ENCODE peak calls at places on chromosome X, in six cellular contexts. G is lung, L is BE2C, W is mesothelial cell of epicardium, U is RWPE1, R is bronchial epithelial cell. E is an unnamed sample.
A peak's percentile ranks its signal among the peaks of the same experiment; 100 is the strongest.

GRCh38 chrX:53681661-53682060 is 4.9 kb downstream of the HUWE1 start:
- DNase-seq in G (no peak), L (no peak), W (no peak), U (peak; percentile 30), R (peak; percentile 65), E (no peak)

GRCh38 chrX:85685843-85686242 is 306.4 kb upstream of the POF1B start:
- DNase-seq in G (no peak), L (no peak), W (no peak), U (no peak), R (no peak), E (no peak)

GRCh38 chrX:53285591-53285990 is 4.2 kb upstream of the IQSEC2 start:
- DNase-seq in G (no peak), L (no peak), W (no peak), U (no peak), R (no peak), E (no peak)

GRCh38 chrX:39152106-39152649 is 350.9 kb downstream of the MID1IP1 start:
- DNase-seq in G (no peak), L (peak; percentile 81), W (no peak), U (peak; percentile 12), R (no peak), E (peak; percentile 23)

GRCh38 chrX:76183289-76184057 is 10.6 kb downstream of the PBDC1 start:
- DNase-seq in G (no peak), L (no peak), W (no peak), U (no peak), R (peak; percentile 32), E (no peak)

GRCh38 chrX:8914636-8915035 is 113.5 kb upstream of the FAM9A start:
- DNase-seq in G (no peak), L (no peak), W (no peak), U (no peak), R (no peak), E (no peak)

GRCh38 chrX:10008483-10009056 is 41.4 kb downstream of the CLDN34 start:
- DNase-seq in G (no peak), L (no peak), W (no peak), U (no peak), R (no peak), E (no peak)

GRCh38 chrX:136477026-136477425 is 10.7 kb upstream of the BRS3 start:
- DNase-seq in G (no peak), L (no peak), W (no peak), U (no peak), R (no peak), E (no peak)

GRCh38 chrX:114500622-114501021 is 83.3 kb upstream of the HTR2C start:
- DNase-seq in G (no peak), L (no peak), W (no peak), U (no peak), R (no peak), E (no peak)

GRCh38 chrX:19514791-19515614 is at the start of gene MAP3K15:
- DNase-seq in G (peak; percentile 32), L (peak; percentile 49), W (peak; percentile 29), U (no peak), R (no peak), E (peak; percentile 13)

GRCh38 chrX:17032351-17032750 is 85.9 kb downstream of the REPS2 start:
- DNase-seq in G (peak; percentile 41), L (no peak), W (no peak), U (peak; percentile 51), R (peak; percentile 75), E (no peak)

GRCh38 chrX:129791961-129792570 is 12.3 kb downstream of the SASH3 start:
- DNase-seq in G (no peak), L (no peak), W (no peak), U (no peak), R (no peak), E (no peak)

GRCh38 chrX:125090046-125090445 is 229.6 kb upstream of the TEX13C start:
- DNase-seq in G (no peak), L (no peak), W (no peak), U (no peak), R (peak; percentile 4), E (no peak)

GRCh38 chrX:49001521-49002090 is 458 bp downstream of the GRIPAP1 start:
- DNase-seq in G (peak; percentile 29), L (peak; percentile 29), W (no peak), U (peak; percentile 69), R (peak; percentile 41), E (no peak)

GRCh38 chrX:68842781-68843581 is 14.2 kb downstream of the EFNB1 start:
- DNase-seq in G (no peak), L (no peak), W (no peak), U (no peak), R (peak; percentile 46), E (no peak)

GRCh38 chrX:68938244-68939004 is 109.6 kb downstream of the EFNB1 start:
- DNase-seq in G (no peak), L (no peak), W (no peak), U (no peak), R (no peak), E (no peak)

GRCh38 chrX:7641141-7641540 is 201.8 kb upstream of the VCX start:
- DNase-seq in G (no peak), L (no peak), W (no peak), U (no peak), R (no peak), E (no peak)

GRCh38 chrX:30913556-30913955 is 24.5 kb upstream of the TAB3 start:
- DNase-seq in G (no peak), L (no peak), W (no peak), U (no peak), R (no peak), E (no peak)

GRCh38 chrX:15946783-15947550 is 92.4 kb upstream of the AP1S2 start:
- DNase-seq in G (no peak), L (no peak), W (no peak), U (peak; percentile 49), R (peak; percentile 87), E (no peak)

DNA sequence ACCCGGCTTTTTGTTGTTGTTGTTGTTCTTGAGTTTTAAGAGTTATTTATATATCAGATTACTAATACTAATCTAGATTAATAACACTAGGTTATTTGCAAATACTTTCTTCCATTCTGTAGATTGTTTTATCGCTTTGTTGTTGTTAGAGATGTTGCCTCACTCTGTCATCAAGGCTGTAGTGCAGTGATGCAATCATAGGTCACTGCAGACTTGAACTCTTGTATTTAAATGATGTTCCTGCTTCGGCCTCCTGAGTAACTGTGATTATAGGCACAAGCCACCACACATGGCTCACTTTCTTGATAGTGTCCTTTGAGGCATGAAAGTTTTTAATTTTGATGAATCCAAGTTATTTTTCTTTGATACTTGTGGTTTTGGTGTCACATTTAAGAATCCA is 129.0 kb downstream of the VSIG4 start:
- DNase-seq in G (no peak), L (no peak), W (no peak), U (no peak), R (no peak), E (no peak)
- TF ChIP-seq CTCF in G (no peak), L (no peak), W (no peak), U (no peak), R (no peak), E (no peak)

GRCh38 chrX:154321624-154322023 is 26.0 kb downstream of the TKTL1 start:
- DNase-seq in G (no peak), L (peak; percentile 17), W (no peak), U (no peak), R (no peak), E (no peak)
- TF ChIP-seq CTCF in G (no peak), L (peak; percentile 30), W (no peak), U (no peak), R (no peak), E (no peak)

GRCh38 chrX:29477878-29478277 is 737.5 kb upstream of the MAGEB2 start:
- DNase-seq in G (no peak), L (no peak), W (no peak), U (no peak), R (no peak), E (no peak)

DNA sequence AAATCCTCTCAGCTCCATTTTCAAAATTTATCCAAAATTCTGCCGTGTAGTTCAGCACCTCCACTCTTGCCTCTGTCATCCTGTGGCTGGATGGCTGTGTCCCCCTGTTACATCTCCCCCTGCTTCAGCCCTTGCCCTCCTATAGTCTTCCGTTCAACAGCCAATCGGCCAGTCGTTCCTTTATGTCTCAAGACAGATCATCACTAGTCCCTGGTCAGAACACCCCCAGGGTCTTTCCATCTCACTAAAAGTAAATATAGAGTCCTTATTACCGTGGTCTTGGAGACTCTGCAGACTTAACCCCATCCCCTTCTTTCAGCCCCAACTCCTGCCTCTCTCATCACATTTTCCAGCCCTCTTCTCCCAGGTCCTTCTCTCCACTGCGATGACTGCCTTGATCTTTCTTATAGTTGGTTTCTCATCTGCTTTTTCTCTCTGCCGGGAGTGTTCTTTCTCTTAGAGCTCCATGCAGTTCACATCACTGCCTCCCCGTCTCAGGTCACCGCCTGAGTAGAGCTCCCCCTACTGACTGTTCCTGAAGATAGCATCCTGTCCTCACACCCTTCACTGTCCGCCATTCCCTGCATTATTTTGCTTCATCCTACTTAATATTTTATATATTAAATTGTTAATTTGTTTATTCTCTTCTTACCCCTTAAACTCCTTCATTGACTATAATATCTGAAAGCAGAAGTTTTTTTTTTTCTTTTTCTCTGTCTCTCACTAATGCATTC is 736.9 kb upstream of the MAGEB2 start:
- DNase-seq in G (no peak), L (peak; percentile 3), W (no peak), U (peak; percentile 6), R (peak; percentile 0), E (no peak)
- TF ChIP-seq CTCF in G (no peak), L (peak; percentile 36), W (no peak), U (peak; percentile 13), R (peak; percentile 41), E (no peak)

DNA sequence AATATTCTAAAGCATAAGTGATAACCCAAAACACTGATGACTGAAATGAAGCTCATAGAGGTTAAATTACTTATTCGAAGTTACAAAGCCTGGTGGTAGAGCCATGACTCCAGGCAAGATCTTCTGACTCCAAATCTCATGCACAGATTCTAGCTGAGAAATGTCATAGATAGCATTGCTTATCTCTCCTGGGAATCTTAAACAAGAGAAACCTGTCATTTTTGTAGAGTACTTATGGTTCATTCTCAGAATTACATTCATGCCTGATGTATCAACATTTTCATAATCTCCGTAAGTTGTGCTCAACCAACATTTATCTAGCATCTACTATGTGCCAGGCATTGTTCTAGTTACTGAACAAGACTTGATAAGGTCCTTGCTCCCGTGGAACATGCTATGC is 45.6 kb downstream of the MBNL3 start:
- DNase-seq in G (no peak), L (no peak), W (no peak), U (no peak), R (no peak), E (no peak)
- TF ChIP-seq CTCF in G (no peak), L (no peak), W (no peak), U (no peak), R (no peak), E (no peak)